ENCODE peak calls at places on chromosomes 2 and 18, in six cellular contexts. A, Z, R, D, E and V are unnamed samples.

GRCh38 chr2:32688511-32688910 is 60.7 kb downstream of the TTC27 start:
- DNase-seq in Z (no peak), D (no peak), E (no peak), A (no peak), R (no peak), V (no peak)

GRCh38 chr18:37294951-37295350 is 270.6 kb downstream of the CELF4 start:
- DNase-seq in R (no peak), E (peak), Z (no peak), D (no peak), A (no peak), V (no peak)

GRCh38 chr2:231176061-231176460 is 22.4 kb upstream of the ARMC9 start:
- DNase-seq in D (no peak), A (no peak), Z (no peak), E (no peak), R (no peak), V (no peak)

GRCh38 chr2:71466301-71467179 is 13.2 kb downstream of the DYSF start:
- DNase-seq in R (no peak), Z (no peak), D (no peak), E (peak), A (no peak), V (peak)

GRCh38 chr2:42794271-42795046 is 2.1 kb upstream of the HAAO start:
- DNase-seq in Z (no peak), E (peak), A (no peak), R (no peak), D (no peak), V (peak)

GRCh38 chr2:206392118-206392517 is 51.2 kb upstream of the ADAM23 start:
- DNase-seq in E (peak), Z (no peak), A (peak), D (peak), R (no peak), V (peak)

GRCh38 chr18:63440219-63440618 is 17.9 kb upstream of the VPS4B start:
- DNase-seq in E (no peak), A (no peak), R (no peak), D (no peak), Z (no peak), V (no peak)

GRCh38 chr2:163347982-163348842 is 387.6 kb downstream of the FIGN start:
- DNase-seq in E (no peak), R (peak), D (no peak), Z (no peak), A (peak), V (peak)

GRCh38 chr2:100630473-100630977 is 67.7 kb downstream of the PDCL3 start:
- DNase-seq in D (no peak), Z (no peak), R (no peak), E (no peak), A (no peak), V (no peak)

GRCh38 chr2:96927420-96928171 is 57.7 kb upstream of the SEMA4C start:
- DNase-seq in E (no peak), A (no peak), R (peak), D (no peak), Z (no peak), V (peak)

GRCh38 chr2:26768759-26769500 is 4.8 kb downstream of the SLC35F6 start:
- DNase-seq in Z (no peak), R (peak), D (no peak), A (no peak), E (peak), V (no peak)